ENCODE peak calls at places on chromosomes 11 and 22, in eight cellular contexts. One of them, this sample, is unnamed.

GRCh38 chr11:8332196-8332595 is 68.5 kb upstream of the LMO1 start:
- DNase-seq in neuronal stem cell: no peak
- DNase-seq in A673: no peak
- DNase-seq in lower leg skin: no peak
- DNase-seq in lung: no peak
- DNase-seq in prostate gland: no peak
- DNase-seq in naive thymus-derived CD4-positive, alpha-beta T cell: no peak
- DNase-seq in endodermal cell: no peak
- DNase-seq in this sample: no peak

GRCh38 chr11:83317757-83318548 is 31.8 kb upstream of the CCDC90B start:
- DNase-seq in neuronal stem cell: no peak
- DNase-seq in A673: no peak
- DNase-seq in lower leg skin: no peak
- DNase-seq in lung: no peak
- DNase-seq in prostate gland: no peak
- DNase-seq in naive thymus-derived CD4-positive, alpha-beta T cell: no peak
- DNase-seq in endodermal cell: no peak
- DNase-seq in this sample: no peak

GRCh38 chr22:17057959-17058814 is 26.6 kb upstream of the IL17RA start:
- DNase-seq in neuronal stem cell: peak
- DNase-seq in A673: peak
- DNase-seq in lower leg skin: peak
- DNase-seq in lung: peak
- DNase-seq in prostate gland: peak
- DNase-seq in naive thymus-derived CD4-positive, alpha-beta T cell: no peak
- DNase-seq in endodermal cell: peak
- DNase-seq in this sample: peak

GRCh38 chr11:17410606-17411379 is 22.3 kb upstream of the KCNJ11 start:
- DNase-seq in neuronal stem cell: no peak
- DNase-seq in A673: no peak
- DNase-seq in lower leg skin: no peak
- DNase-seq in lung: no peak
- DNase-seq in prostate gland: peak
- DNase-seq in naive thymus-derived CD4-positive, alpha-beta T cell: no peak
- DNase-seq in endodermal cell: no peak
- DNase-seq in this sample: no peak

GRCh38 chr22:39546889-39547586 is 14.5 kb upstream of the RPS19BP1 start:
- DNase-seq in neuronal stem cell: no peak
- DNase-seq in A673: no peak
- DNase-seq in lower leg skin: no peak
- DNase-seq in lung: no peak
- DNase-seq in prostate gland: no peak
- DNase-seq in naive thymus-derived CD4-positive, alpha-beta T cell: no peak
- DNase-seq in endodermal cell: no peak
- DNase-seq in this sample: no peak

GRCh38 chr11:27179334-27179733 is 138.7 kb downstream of the BBOX1 start:
- DNase-seq in neuronal stem cell: no peak
- DNase-seq in A673: no peak
- DNase-seq in lower leg skin: no peak
- DNase-seq in lung: no peak
- DNase-seq in prostate gland: no peak
- DNase-seq in naive thymus-derived CD4-positive, alpha-beta T cell: no peak
- DNase-seq in endodermal cell: no peak
- DNase-seq in this sample: peak

GRCh38 chr11:12318791-12319733 is 58.3 kb upstream of the PARVA start:
- DNase-seq in neuronal stem cell: no peak
- DNase-seq in A673: peak
- DNase-seq in lower leg skin: no peak
- DNase-seq in lung: no peak
- DNase-seq in prostate gland: peak
- DNase-seq in naive thymus-derived CD4-positive, alpha-beta T cell: no peak
- DNase-seq in endodermal cell: no peak
- DNase-seq in this sample: peak

GRCh38 chr11:129144256-129144655 is 47.9 kb downstream of the ARHGAP32 start:
- DNase-seq in neuronal stem cell: no peak
- DNase-seq in A673: no peak
- DNase-seq in lower leg skin: no peak
- DNase-seq in lung: no peak
- DNase-seq in prostate gland: no peak
- DNase-seq in naive thymus-derived CD4-positive, alpha-beta T cell: no peak
- DNase-seq in endodermal cell: no peak
- DNase-seq in this sample: peak

GRCh38 chr11:62573006-62573591 is 592 bp downstream of the EEF1G start:
- DNase-seq in neuronal stem cell: no peak
- DNase-seq in A673: peak
- DNase-seq in lower leg skin: no peak
- DNase-seq in lung: no peak
- DNase-seq in prostate gland: no peak
- DNase-seq in naive thymus-derived CD4-positive, alpha-beta T cell: peak
- DNase-seq in endodermal cell: no peak
- DNase-seq in this sample: no peak

GRCh38 chr11:122309262-122309925 is 193.4 kb upstream of the BLID start:
- DNase-seq in neuronal stem cell: no peak
- DNase-seq in A673: no peak
- DNase-seq in lower leg skin: no peak
- DNase-seq in lung: no peak
- DNase-seq in prostate gland: no peak
- DNase-seq in naive thymus-derived CD4-positive, alpha-beta T cell: no peak
- DNase-seq in endodermal cell: peak
- DNase-seq in this sample: no peak

GRCh38 chr11:2355000-2355644 is 22.0 kb upstream of the CD81 start:
- DNase-seq in neuronal stem cell: no peak
- DNase-seq in A673: no peak
- DNase-seq in lower leg skin: no peak
- DNase-seq in lung: no peak
- DNase-seq in prostate gland: no peak
- DNase-seq in naive thymus-derived CD4-positive, alpha-beta T cell: no peak
- DNase-seq in endodermal cell: no peak
- DNase-seq in this sample: peak

GRCh38 chr11:75035911-75036536 is 47.3 kb downstream of the NEU3 start:
- DNase-seq in neuronal stem cell: no peak
- DNase-seq in A673: no peak
- DNase-seq in lower leg skin: no peak
- DNase-seq in lung: no peak
- DNase-seq in prostate gland: no peak
- DNase-seq in naive thymus-derived CD4-positive, alpha-beta T cell: no peak
- DNase-seq in endodermal cell: peak
- DNase-seq in this sample: no peak

GRCh38 chr11:71129624-71130023 is 122.8 kb downstream of the SHANK2 start:
- DNase-seq in neuronal stem cell: no peak
- DNase-seq in A673: no peak
- DNase-seq in lower leg skin: no peak
- DNase-seq in lung: no peak
- DNase-seq in prostate gland: no peak
- DNase-seq in naive thymus-derived CD4-positive, alpha-beta T cell: no peak
- DNase-seq in endodermal cell: no peak
- DNase-seq in this sample: no peak

GRCh38 chr11:1460396-1460795 is 26.2 kb downstream of the MOB2 start:
- DNase-seq in neuronal stem cell: no peak
- DNase-seq in A673: no peak
- DNase-seq in lower leg skin: no peak
- DNase-seq in lung: peak
- DNase-seq in prostate gland: peak
- DNase-seq in naive thymus-derived CD4-positive, alpha-beta T cell: no peak
- DNase-seq in endodermal cell: no peak
- DNase-seq in this sample: peak

GRCh38 chr11:44609783-44610155 is 44.3 kb downstream of the CD82 start:
- DNase-seq in neuronal stem cell: no peak
- DNase-seq in A673: no peak
- DNase-seq in lower leg skin: no peak
- DNase-seq in lung: no peak
- DNase-seq in prostate gland: no peak
- DNase-seq in naive thymus-derived CD4-positive, alpha-beta T cell: no peak
- DNase-seq in endodermal cell: no peak
- DNase-seq in this sample: no peak

DNA sequence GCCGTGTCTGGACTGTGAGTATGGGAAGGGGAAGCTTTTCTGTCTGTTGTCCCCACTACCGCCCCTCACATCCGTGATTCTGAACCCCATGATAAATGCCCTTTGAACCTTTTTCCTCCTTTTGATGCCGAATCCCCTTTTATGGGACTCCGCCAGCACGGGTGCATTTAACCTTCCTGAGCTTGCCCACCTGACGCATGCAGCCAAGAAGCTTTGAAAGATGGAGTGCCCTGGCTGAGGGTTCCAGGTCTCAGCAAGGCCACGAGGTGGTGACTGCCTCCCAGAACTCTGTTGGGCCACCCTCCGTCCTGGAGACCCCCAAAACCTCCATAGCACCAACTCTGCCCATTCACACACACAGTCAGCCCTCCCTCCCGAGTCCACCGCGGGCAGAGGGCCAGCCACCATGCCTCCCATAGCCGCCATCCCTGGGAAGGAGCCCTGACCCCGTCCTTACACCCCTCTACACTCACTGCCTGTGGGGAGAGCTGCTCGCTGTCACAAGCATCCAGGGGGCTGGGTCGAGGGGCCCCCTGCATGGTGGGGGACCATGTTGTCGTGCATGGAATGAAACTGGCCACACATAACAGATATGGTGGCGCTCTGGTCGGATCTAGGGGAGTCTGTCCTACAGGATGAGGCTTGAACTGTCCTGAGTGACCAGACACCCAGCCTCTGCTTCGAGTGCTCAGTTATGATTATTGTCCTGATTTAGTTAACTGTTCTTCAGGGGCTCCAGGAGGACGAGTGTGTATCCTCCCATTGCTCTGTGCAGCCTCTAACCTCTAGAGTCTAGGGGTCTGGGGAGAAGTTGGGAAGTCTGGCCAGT is 822 bp upstream of the COMT start:
- DNase-seq in neuronal stem cell: no peak
- DNase-seq in A673: no peak
- DNase-seq in lower leg skin: no peak
- DNase-seq in lung: no peak
- DNase-seq in prostate gland: no peak
- DNase-seq in naive thymus-derived CD4-positive, alpha-beta T cell: no peak
- DNase-seq in endodermal cell: no peak
- DNase-seq in this sample: peak
- H3K4me3 ChIP-seq in neuronal stem cell: no peak
- H3K4me3 ChIP-seq in A673: peak
- H3K4me3 ChIP-seq in lower leg skin: peak
- H3K4me3 ChIP-seq in lung: peak
- H3K4me3 ChIP-seq in prostate gland: peak
- H3K4me3 ChIP-seq in naive thymus-derived CD4-positive, alpha-beta T cell: peak
- H3K4me3 ChIP-seq in endodermal cell: peak
- H3K4me3 ChIP-seq in this sample: peak

GRCh38 chr11:14078941-14079522 is 116.5 kb downstream of the SPON1 start:
- DNase-seq in neuronal stem cell: no peak
- DNase-seq in A673: no peak
- DNase-seq in lower leg skin: no peak
- DNase-seq in lung: no peak
- DNase-seq in prostate gland: no peak
- DNase-seq in naive thymus-derived CD4-positive, alpha-beta T cell: peak
- DNase-seq in endodermal cell: no peak
- DNase-seq in this sample: no peak
- H3K4me3 ChIP-seq in neuronal stem cell: no peak
- H3K4me3 ChIP-seq in A673: no peak
- H3K4me3 ChIP-seq in lower leg skin: no peak
- H3K4me3 ChIP-seq in lung: no peak
- H3K4me3 ChIP-seq in prostate gland: no peak
- H3K4me3 ChIP-seq in naive thymus-derived CD4-positive, alpha-beta T cell: peak
- H3K4me3 ChIP-seq in endodermal cell: no peak
- H3K4me3 ChIP-seq in this sample: no peak

GRCh38 chr11:68839054-68839865 is 2.5 kb downstream of the CPT1A start:
- DNase-seq in neuronal stem cell: peak
- DNase-seq in A673: peak
- DNase-seq in lower leg skin: peak
- DNase-seq in lung: peak
- DNase-seq in prostate gland: peak
- DNase-seq in naive thymus-derived CD4-positive, alpha-beta T cell: peak
- DNase-seq in endodermal cell: peak
- DNase-seq in this sample: peak

GRCh38 chr11:68839953-68840641 is 1.6 kb downstream of the CPT1A start:
- DNase-seq in neuronal stem cell: no peak
- DNase-seq in A673: peak
- DNase-seq in lower leg skin: no peak
- DNase-seq in lung: no peak
- DNase-seq in prostate gland: no peak
- DNase-seq in naive thymus-derived CD4-positive, alpha-beta T cell: peak
- DNase-seq in endodermal cell: peak
- DNase-seq in this sample: peak

GRCh38 chr11:68838572-68838964 is 3.1 kb downstream of the CPT1A start:
- DNase-seq in neuronal stem cell: no peak
- DNase-seq in A673: no peak
- DNase-seq in lower leg skin: no peak
- DNase-seq in lung: no peak
- DNase-seq in prostate gland: no peak
- DNase-seq in naive thymus-derived CD4-positive, alpha-beta T cell: peak
- DNase-seq in endodermal cell: no peak
- DNase-seq in this sample: peak

GRCh38 chr11:68835749-68836148 is 6.0 kb downstream of the CPT1A start:
- DNase-seq in neuronal stem cell: no peak
- DNase-seq in A673: no peak
- DNase-seq in lower leg skin: no peak
- DNase-seq in lung: no peak
- DNase-seq in prostate gland: no peak
- DNase-seq in naive thymus-derived CD4-positive, alpha-beta T cell: no peak
- DNase-seq in endodermal cell: no peak
- DNase-seq in this sample: no peak

DNA sequence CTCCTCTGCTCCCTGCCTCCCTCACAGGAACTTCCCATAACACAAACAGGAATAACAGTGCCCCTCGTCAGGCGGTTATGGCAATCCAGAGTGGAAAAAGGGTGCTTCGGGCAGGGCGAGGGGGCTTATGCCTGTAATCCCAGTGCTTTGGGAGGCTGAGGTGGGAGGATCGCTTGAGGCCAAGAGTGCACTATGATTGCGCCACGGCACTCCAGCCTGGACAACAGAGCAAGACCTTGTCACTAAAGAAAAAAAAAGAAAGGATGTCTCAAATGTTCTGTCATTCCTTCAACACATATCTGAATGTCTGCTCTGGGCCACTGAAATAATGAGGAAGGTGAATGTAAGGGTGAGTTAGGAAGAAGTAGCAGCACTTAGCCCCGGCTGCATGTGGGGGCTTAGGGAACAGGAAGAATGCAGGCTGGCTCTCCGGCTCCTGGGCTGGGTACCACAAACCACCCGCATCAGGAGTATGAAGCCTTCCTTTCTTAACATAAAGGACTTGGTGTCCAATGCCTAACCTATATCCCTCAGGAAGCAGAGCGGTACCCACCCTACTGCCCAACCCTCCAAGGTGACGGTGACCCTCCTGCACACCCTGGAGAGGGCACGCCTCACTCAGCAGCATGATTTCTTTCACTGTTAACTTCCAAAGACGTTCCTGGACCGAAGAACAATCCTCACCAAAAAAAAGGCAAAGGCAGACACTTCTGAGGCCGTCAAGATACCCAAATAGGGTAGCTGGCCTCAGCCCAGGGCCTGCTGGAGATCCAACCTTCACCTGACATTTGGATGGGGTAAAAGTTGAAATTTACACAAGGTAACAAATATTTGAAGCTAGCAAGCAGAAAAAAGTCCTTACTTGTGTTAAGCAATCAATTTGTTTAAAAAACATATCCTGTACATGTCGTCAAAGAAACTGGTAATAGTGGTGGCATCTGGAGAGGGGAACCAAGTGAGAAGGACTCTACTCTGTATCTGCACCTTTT is 3.8 kb downstream of the CPT1A start:
- DNase-seq in neuronal stem cell: no peak
- DNase-seq in A673: no peak
- DNase-seq in lower leg skin: no peak
- DNase-seq in lung: no peak
- DNase-seq in prostate gland: no peak
- DNase-seq in naive thymus-derived CD4-positive, alpha-beta T cell: no peak
- DNase-seq in endodermal cell: no peak
- DNase-seq in this sample: no peak
- H3K4me3 ChIP-seq in neuronal stem cell: no peak
- H3K4me3 ChIP-seq in A673: no peak
- H3K4me3 ChIP-seq in lower leg skin: no peak
- H3K4me3 ChIP-seq in lung: no peak
- H3K4me3 ChIP-seq in prostate gland: no peak
- H3K4me3 ChIP-seq in naive thymus-derived CD4-positive, alpha-beta T cell: no peak
- H3K4me3 ChIP-seq in endodermal cell: no peak
- H3K4me3 ChIP-seq in this sample: no peak

GRCh38 chr22:37230673-37231405 is 13.2 kb downstream of the RAC2 start:
- DNase-seq in neuronal stem cell: no peak
- DNase-seq in A673: no peak
- DNase-seq in lower leg skin: no peak
- DNase-seq in lung: no peak
- DNase-seq in prostate gland: no peak
- DNase-seq in naive thymus-derived CD4-positive, alpha-beta T cell: peak
- DNase-seq in endodermal cell: peak
- DNase-seq in this sample: no peak
- H3K4me3 ChIP-seq in neuronal stem cell: no peak
- H3K4me3 ChIP-seq in A673: no peak
- H3K4me3 ChIP-seq in lower leg skin: no peak
- H3K4me3 ChIP-seq in lung: no peak
- H3K4me3 ChIP-seq in prostate gland: no peak
- H3K4me3 ChIP-seq in naive thymus-derived CD4-positive, alpha-beta T cell: peak
- H3K4me3 ChIP-seq in endodermal cell: no peak
- H3K4me3 ChIP-seq in this sample: no peak

This sample was measured in cardiac fibroblast.